ENCODE peak calls at places on chromosomes 6 and 20, in four cellular contexts. N is SK-N-SH, P is GM12891, V is H1. W is an unnamed sample.

GRCh38 chr6:37556884-37557644 is 57.4 kb upstream of the CCDC167 start:
- DNase-seq in V (no peak), N (no peak), P (no peak), W (no peak)

GRCh38 chr6:150492941-150493340 is 106.7 kb upstream of the PLEKHG1 start:
- DNase-seq in V (no peak), P (no peak), N (no peak), W (no peak)

GRCh38 chr20:63333241-63333836 is 27.8 kb downstream of the CHRNA4 start:
- DNase-seq in N (no peak), P (no peak), V (no peak), W (no peak)

GRCh38 chr6:77290798-77291197 is 172.5 kb downstream of the HTR1B start:
- DNase-seq in N (no peak), P (no peak), V (no peak), W (no peak)

GRCh38 chr6:7247828-7248227 is 65.2 kb downstream of the SSR1 start:
- DNase-seq in V (no peak), N (no peak), P (no peak), W (no peak)

GRCh38 chr20:63025534-63026331 is 19.0 kb upstream of the BHLHE23 start:
- DNase-seq in P (no peak), N (peak), V (no peak), W (no peak)

GRCh38 chr6:2733324-2733723 is 17.4 kb downstream of the MYLK4 start:
- DNase-seq in P (no peak), N (no peak), V (no peak), W (peak)

GRCh38 chr6:87721311-87721710 is 19.3 kb upstream of the AKIRIN2 start:
- DNase-seq in P (no peak), N (no peak), V (no peak), W (no peak)

GRCh38 chr6:135083992-135084915 is 29.6 kb upstream of the HBS1L start:
- DNase-seq in V (no peak), P (no peak), N (no peak), W (no peak)

GRCh38 chr6:373031-373430 is 18.5 kb upstream of the IRF4 start:
- DNase-seq in P (no peak), V (no peak), N (no peak), W (no peak)

GRCh38 chr20:43959079-43959919 is 44.6 kb downstream of the TOX2 start:
- DNase-seq in P (no peak), V (no peak), N (no peak), W (no peak)

GRCh38 chr20:62561948-62562347 is 80.4 kb upstream of the SLCO4A1 start:
- DNase-seq in N (no peak), V (no peak), P (no peak), W (no peak)

GRCh38 chr20:40961176-40961575 is 67.4 kb upstream of the TOP1 start:
- DNase-seq in P (no peak), V (peak), N (no peak), W (no peak)

GRCh38 chr20:40959325-40960092 is 69.1 kb upstream of the TOP1 start:
- DNase-seq in P (no peak), N (no peak), V (no peak), W (no peak)

GRCh38 chr20:40960101-40960500 is 68.5 kb upstream of the TOP1 start:
- DNase-seq in V (peak), P (no peak), N (no peak), W (no peak)

GRCh38 chr20:40961686-40962640 is 66.7 kb upstream of the TOP1 start:
- DNase-seq in P (no peak), V (no peak), N (no peak), W (no peak)

GRCh38 chr20:40960521-40960956 is 68.1 kb upstream of the TOP1 start:
- DNase-seq in V (peak), N (no peak), P (no peak), W (no peak)
- TF ChIP-seq TAF1 in V (no peak), N (no peak), P (no peak), W (no peak)

GRCh38 chr20:50883856-50884255 is 47.4 kb downstream of the ADNP start:
- DNase-seq in N (no peak), V (no peak), P (no peak), W (no peak)
- TF ChIP-seq POLR2AphosphoS5 in N (no peak), V (no peak), P (no peak), W (no peak)

GRCh38 chr20:55172310-55173002 is 697.1 kb downstream of the DOK5 start:
- DNase-seq in V (no peak), N (no peak), P (no peak), W (no peak)
- TF ChIP-seq TAF1 in V (no peak), N (no peak), P (no peak), W (no peak)

DNA sequence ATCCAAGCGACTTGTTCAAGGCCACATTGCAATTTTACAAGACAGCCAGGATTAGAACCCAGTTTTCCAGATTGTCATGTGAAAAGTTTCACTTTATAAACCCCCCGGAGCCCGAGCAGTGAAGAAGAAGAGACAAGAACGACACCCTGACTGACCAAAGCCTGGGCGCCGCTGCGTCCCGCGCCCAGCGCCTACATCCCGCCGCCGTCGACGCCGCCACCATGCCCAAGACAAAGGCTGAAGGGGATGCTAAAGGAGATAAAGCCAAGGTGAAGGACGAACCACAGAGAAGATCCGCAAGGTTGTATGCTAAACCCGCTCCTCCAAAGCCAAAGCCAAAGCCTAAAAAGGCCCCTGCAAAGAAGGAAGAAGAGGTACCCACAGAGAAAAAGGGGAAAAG is 27.1 kb upstream of the GJA1 start:
- DNase-seq in N (no peak), V (no peak), P (no peak), W (no peak)
- TF ChIP-seq POLR2AphosphoS5 in N (no peak), V (no peak), P (no peak), W (no peak)

DNA sequence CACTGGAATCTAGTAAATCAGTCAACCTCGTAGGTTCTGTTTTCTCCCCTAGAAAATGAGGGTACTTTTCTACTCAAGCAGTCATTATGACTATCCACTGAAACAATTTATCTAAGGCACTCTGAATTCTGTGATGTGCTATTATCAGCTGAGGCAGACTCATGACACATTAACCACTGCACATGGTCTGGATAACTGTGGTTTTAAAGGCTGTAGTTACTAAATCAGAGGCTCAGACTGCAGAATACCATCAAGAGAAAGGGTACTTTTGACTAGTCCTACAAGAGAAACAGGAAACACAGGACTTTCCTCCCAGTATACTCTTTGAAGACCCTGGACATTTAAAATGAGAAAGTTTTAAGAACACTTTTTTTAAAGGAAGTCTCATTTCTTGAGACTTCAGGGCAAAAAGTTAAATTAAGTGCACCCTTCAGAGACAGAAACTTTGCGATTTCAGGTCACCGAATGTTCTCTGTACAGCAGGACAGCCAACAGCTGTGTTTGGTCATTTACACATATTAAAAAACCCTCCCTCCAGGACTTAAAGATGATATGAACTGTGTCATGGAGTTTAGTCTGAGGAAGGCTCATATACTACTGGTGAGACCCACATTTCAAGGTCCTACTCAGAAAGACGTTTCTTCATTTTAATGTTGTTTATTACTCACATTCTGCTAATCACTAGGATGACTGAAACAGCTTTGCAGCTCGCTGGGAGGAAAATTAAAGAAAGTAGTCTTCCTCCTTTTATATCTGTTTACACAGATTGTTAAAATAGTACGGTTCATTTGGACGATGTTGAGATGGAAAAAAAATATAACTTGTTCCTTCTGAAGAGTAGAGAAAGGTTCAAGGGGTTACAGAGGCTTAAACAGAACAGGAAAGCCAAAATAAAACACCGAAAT is 19.9 kb downstream of the ATXN1 start:
- DNase-seq in P (peak), V (no peak), N (no peak), W (no peak)
- TF ChIP-seq TAF1 in P (no peak), V (no peak), N (peak), W (no peak)

DNA sequence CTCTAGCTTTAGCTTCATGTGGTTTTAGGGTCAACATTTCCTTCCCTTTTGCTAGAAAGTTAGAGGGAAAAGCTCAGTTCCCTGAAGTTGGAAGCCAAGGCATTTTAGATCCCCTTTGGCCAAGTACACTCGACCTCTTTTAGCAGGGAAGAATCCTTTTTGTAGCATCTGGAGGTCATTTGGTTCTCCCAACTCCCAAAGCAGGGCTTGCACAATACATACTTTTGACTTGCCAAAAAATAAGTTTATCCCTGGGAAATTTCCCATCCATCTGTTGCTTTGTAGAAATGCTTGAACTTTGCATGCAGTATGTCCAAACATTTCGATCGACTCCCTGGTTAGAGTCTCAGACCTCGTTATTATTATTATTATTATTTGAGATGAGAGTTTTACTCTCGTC is 4.6 kb upstream of the EDEM2 start:
- DNase-seq in P (no peak), N (no peak), V (no peak), W (no peak)
- TF ChIP-seq POLR2AphosphoS5 in P (no peak), N (no peak), V (no peak), W (no peak)

W was measured in GM12892.